ENCODE peak calls at places on chromosomes 4 and X, in five cellular contexts. O, K, S, M and F are unnamed samples.

GRCh38 chr4:108649863-108650211 is 562 bp upstream of the OSTC start:
- DNase-seq in O (no peak), K (no peak), S (no peak), M (no peak), F (peak; percentile 57)

GRCh38 chr4:76689079-76689817 is 208.7 kb downstream of the SOWAHB start:
- DNase-seq in O (peak; percentile 4), K (peak; percentile 78), S (peak; percentile 59), M (peak; percentile 46), F (no peak)

GRCh38 chr4:37662861-37663390 is 23.2 kb downstream of the RELL1 start:
- DNase-seq in O (no peak), K (no peak), S (peak; percentile 56), M (no peak), F (no peak)

GRCh38 chr4:2793578-2793919 is 664 bp downstream of the SH3BP2 start:
- DNase-seq in O (no peak), K (peak; percentile 93), S (peak; percentile 76), M (no peak), F (peak; percentile 58)

GRCh38 chr4:19005211-19005610 is 983.7 kb upstream of the LCORL start:
- DNase-seq in O (no peak), K (peak; percentile 30), S (no peak), M (no peak), F (no peak)

GRCh38 chr4:18840499-18840898 is 818.9 kb upstream of the LCORL start:
- DNase-seq in O (no peak), K (no peak), S (no peak), M (no peak), F (no peak)

GRCh38 chr4:188428935-188429334 is 289.7 kb downstream of the TRIML1 start:
- DNase-seq in O (no peak), K (no peak), S (no peak), M (peak; percentile 35), F (no peak)

GRCh38 chr4:1402516-1403101 is 3.6 kb downstream of the NKX1-1 start:
- DNase-seq in O (no peak), K (peak; percentile 42), S (no peak), M (no peak), F (no peak)

GRCh38 chr4:142549726-142550463 is 296.2 kb downstream of the INPP4B start:
- DNase-seq in O (no peak), K (peak; percentile 91), S (no peak), M (peak; percentile 90), F (peak; percentile 60)

GRCh38 chr4:14667624-14668295 is 334.5 kb upstream of the CPEB2 start:
- DNase-seq in O (no peak), K (no peak), S (no peak), M (no peak), F (no peak)

GRCh38 chr4:125225806-125226205 is 88.9 kb upstream of the FAT4 start:
- DNase-seq in O (no peak), K (no peak), S (no peak), M (no peak), F (no peak)

GRCh38 chr4:146577111-146577510 is 55.4 kb upstream of the SLC10A7 start:
- DNase-seq in O (no peak), K (no peak), S (no peak), M (no peak), F (no peak)

GRCh38 chr4:162959056-162959455 is 207.6 kb downstream of the NAF1 start:
- DNase-seq in O (no peak), K (no peak), S (no peak), M (no peak), F (peak; percentile 66)

GRCh38 chr4:2292679-2293108 is 30.8 kb upstream of the MXD4 start:
- DNase-seq in O (no peak), K (peak; percentile 65), S (no peak), M (no peak), F (no peak)

GRCh38 chrX:11100281-11101035 is 10.7 kb upstream of the HCCS start:
- DNase-seq in O (no peak), K (peak; percentile 75), S (no peak), M (peak; percentile 15), F (peak; percentile 35)

GRCh38 chr4:102339018-102339417 is 6.3 kb downstream of the SLC39A8 start:
- DNase-seq in O (no peak), K (no peak), S (no peak), M (no peak), F (no peak)

GRCh38 chr4:134762053-134762452 is 560.5 kb upstream of the PABPC4L start:
- DNase-seq in O (no peak), K (no peak), S (no peak), M (no peak), F (peak; percentile 66)

GRCh38 chrX:45771114-45771513 is 570.4 kb upstream of the DIPK2B start:
- DNase-seq in O (no peak), K (peak; percentile 91), S (no peak), M (no peak), F (peak; percentile 29)

GRCh38 chr4:151029537-151029936 is 14.5 kb upstream of the LRBA start:
- DNase-seq in O (no peak), K (no peak), S (no peak), M (no peak), F (no peak)

GRCh38 chrX:155086202-155086840 is 15.0 kb downstream of the BRCC3 start:
- DNase-seq in O (peak; percentile 8), K (peak; percentile 33), S (no peak), M (peak; percentile 6), F (peak; percentile 67)